ENCODE peak calls at places on chromosomes 4 and X, in nine cellular contexts. V is A549; M is adrenal gland; K is MM.1S; T is astrocyte; C is HCT116; E is CD8-positive, alpha-beta T cell; H is psoas muscle; J is colonic mucosa. W is an unnamed sample.

GRCh38 chr4:177107288-177107901 is 202.3 kb upstream of the NEIL3 start:
- DNase-seq in V (no peak), C (no peak), J (no peak), M (no peak), T (peak; percentile 35), E (no peak), K (no peak), H (no peak), W (peak; percentile 10)

GRCh38 chr4:56959064-56959463 is 18.3 kb downstream of the NOA1 start:
- DNase-seq in C (no peak), M (no peak), V (no peak), T (no peak), E (no peak), K (no peak), H (no peak), J (no peak), W (no peak)

GRCh38 chr4:31349907-31350306 is 629.7 kb downstream of the PCDH7 start:
- DNase-seq in V (no peak), J (no peak), M (no peak), E (no peak), T (no peak), C (no peak), K (no peak), H (no peak), W (no peak)

GRCh38 chr4:144302704-144303536 is 162.4 kb upstream of the GYPA start:
- DNase-seq in C (no peak), T (no peak), M (no peak), H (no peak), J (no peak), K (no peak), V (no peak), E (no peak), W (peak; percentile 48)

GRCh38 chrX:25275159-25275558 is 259.4 kb upstream of the ARX start:
- DNase-seq in J (no peak), V (no peak), H (no peak), T (no peak), M (no peak), E (no peak), C (no peak), K (no peak), W (no peak)

GRCh38 chrX:155613927-155614559 is 1.3 kb upstream of the TMLHE start:
- DNase-seq in M (no peak), E (no peak), H (no peak), K (no peak), J (no peak), C (no peak), V (no peak), T (no peak), W (no peak)

GRCh38 chr4:169975837-169976796 is 50.1 kb downstream of the MFAP3L start:
- DNase-seq in M (no peak), J (peak; percentile 49), K (no peak), E (no peak), H (no peak), C (no peak), T (no peak), V (no peak), W (no peak)

GRCh38 chr4:26152051-26152450 is 168.8 kb upstream of the RBPJ start:
- DNase-seq in H (no peak), T (no peak), J (no peak), K (no peak), C (no peak), V (no peak), M (no peak), E (no peak), W (no peak)

GRCh38 chrX:43175428-43175827 is 397.5 kb upstream of the PPP1R2C start:
- DNase-seq in T (no peak), J (no peak), C (no peak), M (no peak), H (no peak), E (no peak), K (no peak), V (no peak), W (no peak)

GRCh38 chr4:62159306-62159705 is 959.2 kb downstream of the ADGRL3 start:
- DNase-seq in J (no peak), K (no peak), M (no peak), C (no peak), V (no peak), T (no peak), E (no peak), H (no peak), W (no peak)

GRCh38 chr4:5890063-5890727 is 2.7 kb downstream of the CRMP1 start:
- DNase-seq in H (no peak), K (no peak), M (no peak), T (peak; percentile 25), V (no peak), J (no peak), E (no peak), C (no peak), W (no peak)

GRCh38 chr4:56640907-56641493 is 40.1 kb downstream of the HOPX start:
- DNase-seq in K (no peak), V (no peak), T (no peak), C (peak; percentile 8), M (no peak), J (no peak), E (no peak), H (no peak), W (no peak)

GRCh38 chr4:40669504-40669903 is 39.8 kb upstream of the RBM47 start:
- DNase-seq in K (no peak), E (no peak), C (no peak), V (no peak), T (no peak), J (no peak), H (no peak), M (no peak), W (no peak)

DNA sequence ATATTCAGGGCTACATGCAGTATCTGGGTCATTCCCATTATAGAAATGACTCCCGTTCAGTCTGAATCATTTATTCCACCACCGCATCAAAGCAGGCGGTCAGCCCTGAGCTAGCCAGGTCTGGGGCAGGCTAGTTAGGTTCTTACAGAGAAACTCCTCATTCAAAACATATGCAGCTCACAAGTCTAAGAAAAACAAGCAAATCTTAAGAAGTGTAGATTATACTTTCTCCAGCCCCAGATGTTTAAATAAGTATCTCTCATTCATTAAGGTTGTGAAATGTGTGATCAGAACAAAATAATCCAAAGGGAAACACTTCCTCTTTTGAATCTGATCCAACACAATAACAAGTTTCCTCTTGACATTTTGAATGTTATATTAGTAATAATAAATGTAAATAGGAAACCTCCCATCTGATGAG is 441.9 kb downstream of the INPP4B start:
- DNase-seq in K (no peak), H (peak; percentile 69), C (peak; percentile 82), V (peak; percentile 20), J (no peak), M (peak; percentile 49), T (peak; percentile 83), E (no peak), W (no peak)
- H3K27ac ChIP-seq in K (no peak overlapping the region), H (peak overlapping the region; percentile 80), C (peak overlapping the region; percentile 88), V (peak overlapping the region; percentile 76), J (no peak overlapping the region), M (no peak overlapping the region), T (peak overlapping the region; percentile 89), E (peak overlapping the region; percentile 53), W (peak overlapping the region; percentile 100)

GRCh38 chr4:165293927-165294649 is 33.4 kb upstream of the MSMO1 start:
- DNase-seq in M (no peak), T (no peak), E (no peak), V (no peak), H (no peak), C (no peak), J (no peak), K (no peak), W (no peak)

GRCh38 chr4:165297626-165298025 is 29.8 kb upstream of the MSMO1 start:
- DNase-seq in J (no peak), H (no peak), M (no peak), C (no peak), T (no peak), V (no peak), K (no peak), E (no peak), W (no peak)

GRCh38 chr4:165299399-165300060 is 27.9 kb upstream of the MSMO1 start:
- DNase-seq in M (no peak), H (no peak), T (no peak), C (no peak), V (no peak), K (no peak), E (no peak), J (no peak), W (no peak)

GRCh38 chr4:165293061-165293460 is 34.4 kb upstream of the MSMO1 start:
- DNase-seq in E (no peak), K (no peak), J (no peak), C (no peak), M (no peak), V (no peak), H (no peak), T (no peak), W (no peak)

DNA sequence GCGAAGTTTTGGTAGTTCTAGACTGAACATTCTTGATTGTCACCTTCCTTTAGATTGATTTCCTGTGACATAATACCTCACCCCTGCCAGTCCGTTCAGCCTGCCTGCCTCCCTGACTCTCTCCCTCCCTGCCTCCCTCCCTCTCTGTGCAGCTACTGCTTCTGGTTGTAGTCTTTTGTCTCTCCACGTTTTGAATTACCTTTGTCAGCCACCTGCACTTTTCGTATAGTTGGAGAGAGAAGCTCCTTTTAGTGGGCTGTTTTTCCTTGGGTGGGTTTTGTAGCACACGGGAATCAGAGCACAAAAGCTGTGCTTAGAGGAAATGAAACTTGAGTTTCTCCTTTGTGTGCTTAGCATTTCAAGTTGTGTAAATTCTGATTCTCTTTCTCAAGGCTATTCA is 32.6 kb upstream of the MSMO1 start:
- DNase-seq in J (no peak), H (no peak), V (no peak), T (no peak), M (no peak), K (no peak), E (peak; percentile 34), C (no peak), W (no peak)
- H3K27ac ChIP-seq in J (no peak overlapping the region), H (no peak overlapping the region), V (no peak overlapping the region), T (no peak overlapping the region), M (no peak overlapping the region), K (no peak overlapping the region), E (no peak overlapping the region), C (no peak overlapping the region), W (no peak overlapping the region)

GRCh38 chr4:123856689-123857545 is 460.3 kb downstream of the SPRY1 start:
- DNase-seq in T (peak; percentile 40), C (no peak), J (peak; percentile 48), V (peak; percentile 3), K (no peak), M (peak; percentile 72), H (peak; percentile 57), E (no peak), W (no peak)
- H3K27ac ChIP-seq in T (no peak overlapping the region), C (no peak overlapping the region), J (peak overlapping the region; percentile 3), V (no peak overlapping the region), K (no peak overlapping the region), M (peak overlapping the region; percentile 54), H (peak overlapping the region; percentile 72), E (no peak overlapping the region), W (no peak overlapping the region)

DNA sequence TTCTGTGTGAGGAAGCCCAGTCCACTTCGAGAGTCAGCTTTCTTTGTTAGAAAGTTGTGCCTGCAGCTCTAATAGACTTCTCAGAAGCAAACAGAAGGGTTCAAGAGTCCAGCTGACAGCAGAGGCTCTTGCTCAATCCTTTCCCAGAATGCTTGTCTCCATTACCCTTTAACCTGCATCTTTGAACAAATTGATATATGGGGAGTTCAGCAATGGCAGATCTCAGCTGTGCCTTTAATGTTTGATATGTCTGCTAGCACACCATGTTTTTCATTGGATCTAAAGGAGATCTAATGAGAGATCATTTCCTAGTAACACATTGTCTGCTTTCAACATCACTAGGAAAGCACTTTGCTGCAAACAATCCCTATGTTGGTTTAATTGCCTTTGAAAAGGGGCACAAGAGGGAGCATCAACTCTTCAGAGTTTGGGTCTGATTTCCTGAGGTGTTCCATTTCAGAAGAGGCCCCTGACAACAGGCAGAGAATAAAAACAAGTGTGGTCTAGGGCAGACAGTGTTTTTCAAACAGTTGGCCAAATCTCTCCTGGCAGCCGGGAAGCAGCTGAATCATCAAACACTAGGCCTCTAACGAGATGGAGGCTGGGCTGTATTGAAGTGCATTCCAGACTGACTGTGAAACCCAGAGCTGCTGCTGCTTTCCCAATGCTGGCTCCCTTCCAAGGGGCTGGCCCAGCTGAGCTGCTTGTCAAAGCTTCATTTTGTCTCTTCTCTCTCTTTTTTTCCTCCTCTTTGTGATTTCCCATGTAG is 55.6 kb downstream of the LUZP4 start:
- DNase-seq in C (peak; percentile 29), T (peak; percentile 95), K (peak; percentile 26), H (peak; percentile 91), J (peak; percentile 73), V (peak; percentile 62), M (peak; percentile 92), E (no peak), W (peak; percentile 68)
- H3K27ac ChIP-seq in C (no peak overlapping the region), T (peak overlapping the region; percentile 60), K (no peak overlapping the region), H (peak overlapping the region; percentile 31), J (peak overlapping the region; percentile 23), V (peak overlapping the region; percentile 94), M (peak overlapping the region; percentile 51), E (no peak overlapping the region), W (peak overlapping the region; percentile 43)

W was measured in epithelial cell of prostate.